ENCODE peak calls at places on chromosomes 4 and X, in six cellular contexts. Z is memory B cell, U is germinal center, W is T follicular helper cell, B is cerebellum, D is endodermal cell. O is an unnamed sample.

GRCh38 chrX:107576841-107577240 is 51.5 kb upstream of the PRPS1 start:
- DNase-seq in B (no peak), D (no peak), W (no peak), Z (no peak), U (no peak), O (no peak)

GRCh38 chr4:72631296-72631695 is 62.3 kb upstream of the ADAMTS3 start:
- DNase-seq in B (peak; percentile 10), D (no peak), U (no peak), W (no peak), Z (no peak), O (no peak)

GRCh38 chr4:86840858-86841257 is 8.3 kb downstream of the SLC10A6 start:
- DNase-seq in W (no peak), U (no peak), D (no peak), B (no peak), Z (no peak), O (no peak)

GRCh38 chr4:26151615-26152014 is 169.2 kb upstream of the RBPJ start:
- DNase-seq in W (no peak), Z (no peak), D (peak; percentile 22), U (no peak), B (no peak), O (no peak)

GRCh38 chr4:107888237-107888636 is 43.1 kb upstream of the CYP2U1 start:
- DNase-seq in Z (no peak), D (no peak), U (no peak), B (no peak), W (no peak), O (peak; percentile 42)

GRCh38 chr4:74097631-74098550 is 1.1 kb downstream of the CXCL2 start:
- DNase-seq in B (no peak), Z (no peak), W (no peak), D (no peak), U (no peak), O (no peak)

GRCh38 chr4:110193822-110194761 is 4.3 kb downstream of the ELOVL6 start:
- DNase-seq in U (peak; percentile 83), Z (peak; percentile 41), B (peak; percentile 74), D (peak; percentile 95), W (peak; percentile 68), O (peak; percentile 92)

GRCh38 chrX:129706395-129707072 is 32.2 kb upstream of the XPNPEP2 start:
- DNase-seq in Z (no peak), U (no peak), W (no peak), D (peak; percentile 20), B (no peak), O (no peak)

GRCh38 chr4:135515295-135515694 is 1313.7 kb upstream of the PABPC4L start:
- DNase-seq in D (no peak), U (no peak), B (no peak), W (no peak), Z (no peak), O (no peak)

GRCh38 chr4:6658635-6659075 is 18.2 kb downstream of the MRFAP1 start:
- DNase-seq in D (peak; percentile 80), U (no peak), Z (no peak), W (peak; percentile 40), B (peak; percentile 53), O (no peak)

GRCh38 chr4:55560096-55560495 is 13.4 kb upstream of the CLOCK start:
- DNase-seq in W (no peak), U (no peak), D (no peak), B (no peak), Z (no peak), O (no peak)

GRCh38 chr4:110087116-110087708 is 111.2 kb downstream of the ELOVL6 start:
- DNase-seq in Z (no peak), W (no peak), B (peak; percentile 19), D (no peak), U (no peak), O (no peak)

GRCh38 chrX:37370499-37371141 is 21.5 kb downstream of the PRRG1 start:
- DNase-seq in B (no peak), U (no peak), D (no peak), Z (no peak), W (no peak), O (no peak)

GRCh38 chrX:1599791-1600405 is 8.5 kb downstream of the AKAP17A start:
- DNase-seq in B (no peak), W (no peak), U (no peak), D (peak; percentile 27), Z (no peak), O (no peak)

GRCh38 chr4:2907706-2908293 is 55.4 kb downstream of the NOP14 start:
- DNase-seq in Z (no peak), B (no peak), W (no peak), U (no peak), D (no peak), O (no peak)

GRCh38 chrX:274904-275475 is 6.2 kb upstream of the PLCXD1 start:
- DNase-seq in B (no peak), W (no peak), Z (no peak), D (peak; percentile 87), U (no peak), O (no peak)

GRCh38 chr4:153486281-153487151 is 20.4 kb downstream of the TMEM131L start:
- DNase-seq in Z (no peak), W (no peak), U (no peak), D (peak; percentile 89), B (no peak), O (no peak)